ENCODE peak calls at places on chromosomes 4 and X, in ten cellular contexts. One of them, this sample, is unnamed.

GRCh38 chrX:107549504-107549903 is 78.8 kb upstream of the PRPS1 start:
- DNase-seq in B cell: no peak
- DNase-seq in heart right ventricle: no peak
- DNase-seq in hepatocyte: no peak
- DNase-seq in DND-41: peak
- DNase-seq in RWPE1: no peak
- DNase-seq in GM13976: no peak
- DNase-seq in endodermal cell: no peak
- DNase-seq in CD4-positive, alpha-beta T cell: no peak
- DNase-seq in retinal pigment epithelial cell: no peak
- DNase-seq in this sample: no peak

GRCh38 chr4:1856920-1857699 is 1.2 kb upstream of the LETM1 start:
- DNase-seq in DND-41: peak
- DNase-seq in hepatocyte: peak
- DNase-seq in endodermal cell: peak
- DNase-seq in RWPE1: peak
- DNase-seq in retinal pigment epithelial cell: no peak
- DNase-seq in CD4-positive, alpha-beta T cell: no peak
- DNase-seq in GM13976: no peak
- DNase-seq in heart right ventricle: no peak
- DNase-seq in B cell: no peak
- DNase-seq in this sample: no peak

GRCh38 chr4:139875456-139875855 is 209.8 kb downstream of the MGST2 start:
- DNase-seq in retinal pigment epithelial cell: no peak
- DNase-seq in DND-41: no peak
- DNase-seq in hepatocyte: no peak
- DNase-seq in CD4-positive, alpha-beta T cell: no peak
- DNase-seq in endodermal cell: peak
- DNase-seq in GM13976: no peak
- DNase-seq in B cell: no peak
- DNase-seq in heart right ventricle: no peak
- DNase-seq in RWPE1: no peak
- DNase-seq in this sample: no peak

GRCh38 chr4:4396628-4397440 is 9.9 kb downstream of the NSG1 start:
- DNase-seq in CD4-positive, alpha-beta T cell: no peak
- DNase-seq in heart right ventricle: no peak
- DNase-seq in B cell: no peak
- DNase-seq in endodermal cell: peak
- DNase-seq in hepatocyte: no peak
- DNase-seq in GM13976: no peak
- DNase-seq in retinal pigment epithelial cell: no peak
- DNase-seq in RWPE1: no peak
- DNase-seq in DND-41: no peak
- DNase-seq in this sample: no peak

GRCh38 chrX:90617710-90618325 is 696.1 kb downstream of the TGIF2LX start:
- DNase-seq in heart right ventricle: no peak
- DNase-seq in retinal pigment epithelial cell: no peak
- DNase-seq in B cell: no peak
- DNase-seq in GM13976: no peak
- DNase-seq in DND-41: no peak
- DNase-seq in RWPE1: no peak
- DNase-seq in hepatocyte: no peak
- DNase-seq in endodermal cell: no peak
- DNase-seq in CD4-positive, alpha-beta T cell: no peak
- DNase-seq in this sample: no peak

GRCh38 chrX:17738002-17738713 is 865 bp downstream of the SCML1 start:
- DNase-seq in RWPE1: no peak
- DNase-seq in GM13976: peak
- DNase-seq in heart right ventricle: peak
- DNase-seq in DND-41: no peak
- DNase-seq in B cell: peak
- DNase-seq in CD4-positive, alpha-beta T cell: peak
- DNase-seq in hepatocyte: peak
- DNase-seq in retinal pigment epithelial cell: no peak
- DNase-seq in endodermal cell: peak
- DNase-seq in this sample: no peak

GRCh38 chr4:40196260-40196659 is 571 bp upstream of the RHOH start:
- DNase-seq in DND-41: peak
- DNase-seq in RWPE1: no peak
- DNase-seq in CD4-positive, alpha-beta T cell: no peak
- DNase-seq in retinal pigment epithelial cell: no peak
- DNase-seq in endodermal cell: no peak
- DNase-seq in heart right ventricle: no peak
- DNase-seq in GM13976: no peak
- DNase-seq in hepatocyte: no peak
- DNase-seq in B cell: no peak
- DNase-seq in this sample: no peak

GRCh38 chrX:132631579-132632232 is 142.9 kb upstream of the MBNL3 start:
- DNase-seq in hepatocyte: peak
- DNase-seq in GM13976: peak
- DNase-seq in heart right ventricle: no peak
- DNase-seq in CD4-positive, alpha-beta T cell: no peak
- DNase-seq in B cell: no peak
- DNase-seq in endodermal cell: no peak
- DNase-seq in RWPE1: peak
- DNase-seq in DND-41: peak
- DNase-seq in retinal pigment epithelial cell: no peak
- DNase-seq in this sample: no peak

GRCh38 chr4:140252742-140253555 is 99.0 kb upstream of the MAML3 start:
- DNase-seq in CD4-positive, alpha-beta T cell: peak
- DNase-seq in DND-41: peak
- DNase-seq in endodermal cell: peak
- DNase-seq in RWPE1: peak
- DNase-seq in hepatocyte: peak
- DNase-seq in retinal pigment epithelial cell: no peak
- DNase-seq in heart right ventricle: peak
- DNase-seq in B cell: peak
- DNase-seq in GM13976: peak
- DNase-seq in this sample: no peak

GRCh38 chrX:22526339-22526738 is 253.6 kb downstream of the CBLL2 start:
- DNase-seq in RWPE1: peak
- DNase-seq in GM13976: peak
- DNase-seq in heart right ventricle: no peak
- DNase-seq in retinal pigment epithelial cell: no peak
- DNase-seq in hepatocyte: no peak
- DNase-seq in endodermal cell: no peak
- DNase-seq in DND-41: no peak
- DNase-seq in CD4-positive, alpha-beta T cell: no peak
- DNase-seq in B cell: peak
- DNase-seq in this sample: no peak

GRCh38 chrX:101395789-101396188 is 5.0 kb downstream of the RPL36A start:
- DNase-seq in B cell: no peak
- DNase-seq in RWPE1: no peak
- DNase-seq in GM13976: no peak
- DNase-seq in DND-41: no peak
- DNase-seq in CD4-positive, alpha-beta T cell: no peak
- DNase-seq in retinal pigment epithelial cell: no peak
- DNase-seq in hepatocyte: no peak
- DNase-seq in heart right ventricle: no peak
- DNase-seq in endodermal cell: no peak
- DNase-seq in this sample: no peak

GRCh38 chr4:157727163-157727562 is 445.7 kb downstream of the GASK1B start:
- DNase-seq in B cell: no peak
- DNase-seq in RWPE1: no peak
- DNase-seq in CD4-positive, alpha-beta T cell: no peak
- DNase-seq in retinal pigment epithelial cell: no peak
- DNase-seq in hepatocyte: no peak
- DNase-seq in DND-41: no peak
- DNase-seq in endodermal cell: no peak
- DNase-seq in GM13976: no peak
- DNase-seq in heart right ventricle: no peak
- DNase-seq in this sample: no peak

DNA sequence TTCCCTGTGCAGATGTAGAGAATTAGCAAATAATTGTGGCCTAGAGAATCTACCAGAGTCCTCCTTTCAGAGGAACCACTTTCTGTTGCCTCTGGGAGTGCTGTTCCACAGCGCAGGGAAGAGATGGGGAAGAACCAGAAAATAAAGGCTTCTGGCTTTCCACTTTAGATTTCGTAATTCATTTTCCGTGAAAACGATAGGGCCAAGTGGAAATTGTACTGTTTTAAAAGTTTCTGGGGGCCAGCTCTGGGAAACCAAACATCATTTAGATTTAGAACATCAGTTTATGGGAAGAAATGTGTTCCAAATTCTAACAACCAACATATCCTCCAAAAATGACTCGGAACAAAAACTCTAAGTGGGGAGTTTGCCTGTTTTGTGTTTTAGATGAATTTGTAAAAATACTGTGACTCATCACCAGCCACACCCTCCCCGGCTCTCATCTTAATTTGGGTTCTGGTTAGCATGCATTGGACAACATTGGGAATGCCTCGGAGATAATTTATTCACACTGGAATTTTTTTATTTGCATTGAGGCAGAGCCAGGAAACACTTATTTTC is 65.2 kb upstream of the LNX1 start:
- DNase-seq in RWPE1: no peak
- DNase-seq in GM13976: no peak
- DNase-seq in B cell: no peak
- DNase-seq in DND-41: no peak
- DNase-seq in endodermal cell: no peak
- DNase-seq in retinal pigment epithelial cell: no peak
- DNase-seq in heart right ventricle: no peak
- DNase-seq in CD4-positive, alpha-beta T cell: no peak
- DNase-seq in hepatocyte: no peak
- DNase-seq in this sample: no peak
- TF ChIP-seq CTCF in RWPE1: no peak
- TF ChIP-seq CTCF in GM13976: no peak
- TF ChIP-seq CTCF in B cell: no peak
- TF ChIP-seq CTCF in DND-41: no peak
- TF ChIP-seq CTCF in endodermal cell: peak
- TF ChIP-seq CTCF in retinal pigment epithelial cell: peak
- TF ChIP-seq CTCF in heart right ventricle: peak
- TF ChIP-seq CTCF in CD4-positive, alpha-beta T cell: no peak
- TF ChIP-seq CTCF in hepatocyte: peak
- TF ChIP-seq CTCF in this sample: no peak

GRCh38 chrX:54788446-54788845 is 9.6 kb downstream of the ITIH6 start:
- DNase-seq in hepatocyte: no peak
- DNase-seq in GM13976: no peak
- DNase-seq in retinal pigment epithelial cell: no peak
- DNase-seq in CD4-positive, alpha-beta T cell: no peak
- DNase-seq in heart right ventricle: no peak
- DNase-seq in B cell: no peak
- DNase-seq in DND-41: no peak
- DNase-seq in endodermal cell: no peak
- DNase-seq in RWPE1: no peak
- DNase-seq in this sample: no peak

GRCh38 chrX:54785901-54786300 is 12.2 kb downstream of the ITIH6 start:
- DNase-seq in RWPE1: no peak
- DNase-seq in hepatocyte: no peak
- DNase-seq in retinal pigment epithelial cell: no peak
- DNase-seq in endodermal cell: peak
- DNase-seq in CD4-positive, alpha-beta T cell: no peak
- DNase-seq in DND-41: no peak
- DNase-seq in heart right ventricle: no peak
- DNase-seq in GM13976: no peak
- DNase-seq in B cell: no peak
- DNase-seq in this sample: no peak

DNA sequence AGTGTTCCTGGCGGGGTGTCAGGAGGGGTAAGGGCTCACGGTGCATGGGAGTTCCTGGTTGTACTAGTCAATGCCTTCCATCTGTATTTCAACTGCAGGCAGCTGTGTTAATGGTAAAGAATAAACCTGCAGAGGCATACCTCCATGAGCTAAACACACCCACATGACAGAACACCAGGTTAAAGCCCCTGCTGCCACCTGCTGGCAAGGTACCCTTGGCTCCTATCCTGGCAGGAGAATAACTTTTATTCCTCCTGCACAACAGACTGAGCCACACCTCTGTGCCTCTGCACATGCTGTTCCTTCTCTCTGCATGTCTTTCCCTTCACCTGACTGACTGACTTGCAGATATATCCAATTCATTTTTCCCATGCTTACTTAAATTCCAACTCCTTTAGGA is 11.1 kb downstream of the ITIH6 start:
- DNase-seq in hepatocyte: no peak
- DNase-seq in B cell: no peak
- DNase-seq in endodermal cell: peak
- DNase-seq in retinal pigment epithelial cell: no peak
- DNase-seq in CD4-positive, alpha-beta T cell: peak
- DNase-seq in heart right ventricle: no peak
- DNase-seq in GM13976: no peak
- DNase-seq in DND-41: no peak
- DNase-seq in RWPE1: peak
- DNase-seq in this sample: no peak
- TF ChIP-seq CTCF in hepatocyte: peak
- TF ChIP-seq CTCF in B cell: peak
- TF ChIP-seq CTCF in endodermal cell: peak
- TF ChIP-seq CTCF in retinal pigment epithelial cell: peak
- TF ChIP-seq CTCF in CD4-positive, alpha-beta T cell: peak
- TF ChIP-seq CTCF in heart right ventricle: no peak
- TF ChIP-seq CTCF in GM13976: peak
- TF ChIP-seq CTCF in DND-41: peak
- TF ChIP-seq CTCF in RWPE1: no peak
- TF ChIP-seq CTCF in this sample: no peak

GRCh38 chr4:180832086-180832485 is 1411.1 kb upstream of the TENM3 start:
- DNase-seq in DND-41: no peak
- DNase-seq in RWPE1: no peak
- DNase-seq in B cell: no peak
- DNase-seq in hepatocyte: no peak
- DNase-seq in CD4-positive, alpha-beta T cell: no peak
- DNase-seq in retinal pigment epithelial cell: no peak
- DNase-seq in endodermal cell: peak
- DNase-seq in GM13976: no peak
- DNase-seq in heart right ventricle: no peak
- DNase-seq in this sample: no peak
- TF ChIP-seq CTCF in DND-41: peak
- TF ChIP-seq CTCF in RWPE1: no peak
- TF ChIP-seq CTCF in B cell: no peak
- TF ChIP-seq CTCF in hepatocyte: no peak
- TF ChIP-seq CTCF in CD4-positive, alpha-beta T cell: no peak
- TF ChIP-seq CTCF in retinal pigment epithelial cell: peak
- TF ChIP-seq CTCF in endodermal cell: peak
- TF ChIP-seq CTCF in GM13976: no peak
- TF ChIP-seq CTCF in heart right ventricle: no peak
- TF ChIP-seq CTCF in this sample: no peak

GRCh38 chr4:150582101-150582565 is at the start of gene MAB21L2:
- DNase-seq in retinal pigment epithelial cell: no peak
- DNase-seq in B cell: no peak
- DNase-seq in endodermal cell: peak
- DNase-seq in GM13976: no peak
- DNase-seq in RWPE1: no peak
- DNase-seq in heart right ventricle: no peak
- DNase-seq in hepatocyte: peak
- DNase-seq in CD4-positive, alpha-beta T cell: no peak
- DNase-seq in DND-41: no peak
- DNase-seq in this sample: no peak
- TF ChIP-seq CTCF in retinal pigment epithelial cell: peak
- TF ChIP-seq CTCF in B cell: no peak
- TF ChIP-seq CTCF in endodermal cell: no peak
- TF ChIP-seq CTCF in GM13976: no peak
- TF ChIP-seq CTCF in RWPE1: no peak
- TF ChIP-seq CTCF in heart right ventricle: no peak
- TF ChIP-seq CTCF in hepatocyte: no peak
- TF ChIP-seq CTCF in CD4-positive, alpha-beta T cell: no peak
- TF ChIP-seq CTCF in DND-41: no peak
- TF ChIP-seq CTCF in this sample: no peak

GRCh38 chr4:182863501-182863900 is 53.7 kb downstream of the DCTD start:
- DNase-seq in retinal pigment epithelial cell: no peak
- DNase-seq in hepatocyte: no peak
- DNase-seq in heart right ventricle: no peak
- DNase-seq in CD4-positive, alpha-beta T cell: no peak
- DNase-seq in GM13976: no peak
- DNase-seq in RWPE1: no peak
- DNase-seq in B cell: no peak
- DNase-seq in DND-41: no peak
- DNase-seq in endodermal cell: peak
- DNase-seq in this sample: no peak
- TF ChIP-seq CTCF in retinal pigment epithelial cell: no peak
- TF ChIP-seq CTCF in hepatocyte: no peak
- TF ChIP-seq CTCF in heart right ventricle: no peak
- TF ChIP-seq CTCF in CD4-positive, alpha-beta T cell: no peak
- TF ChIP-seq CTCF in GM13976: no peak
- TF ChIP-seq CTCF in RWPE1: no peak
- TF ChIP-seq CTCF in B cell: no peak
- TF ChIP-seq CTCF in DND-41: no peak
- TF ChIP-seq CTCF in endodermal cell: no peak
- TF ChIP-seq CTCF in this sample: no peak